ENCODE peak calls at places on chromosome 13, in ten cellular contexts. C is breast epithelium, T is GM23338, U is RWPE1, R is BJ, W is OCI-LY7, M is brain microvascular endothelial cell, E is EH, S is endothelial cell, H is immature natural killer cell. O is an unnamed sample.

GRCh38 chr13:99044764-99045163 is 66.9 kb upstream of the DOCK9 start:
- DNase-seq in C (no peak), T (no peak), U (no peak), R (no peak), W (no peak), M (no peak), E (no peak), S (no peak), H (no peak), O (no peak)

GRCh38 chr13:33207616-33207964 is 78.0 kb downstream of the STARD13 start:
- DNase-seq in C (no peak), T (no peak), U (peak), R (peak), W (no peak), M (no peak), E (peak), S (no peak), H (no peak), O (peak)

GRCh38 chr13:110107568-110108347 is 199.2 kb downstream of the COL4A1 start:
- DNase-seq in C (no peak), T (peak), U (no peak), R (no peak), W (no peak), M (no peak), E (no peak), S (peak), H (no peak), O (no peak)

GRCh38 chr13:99528547-99528946 is 27.3 kb downstream of the TM9SF2 start:
- DNase-seq in C (no peak), T (no peak), U (no peak), R (no peak), W (peak), M (no peak), E (no peak), S (no peak), H (no peak), O (peak)

GRCh38 chr13:93951153-93951552 is 528.3 kb downstream of the DCT start:
- DNase-seq in C (no peak), T (peak), U (no peak), R (no peak), W (no peak), M (no peak), E (no peak), S (no peak), H (no peak), O (no peak)

GRCh38 chr13:110285991-110286923 is 20.7 kb downstream of the COL4A1 start:
- DNase-seq in C (no peak), T (no peak), U (no peak), R (no peak), W (no peak), M (no peak), E (no peak), S (no peak), H (no peak), O (no peak)

GRCh38 chr13:32594339-32594738 is 8.1 kb downstream of the PDS5B start:
- DNase-seq in C (no peak), T (no peak), U (no peak), R (no peak), W (no peak), M (no peak), E (peak), S (no peak), H (no peak), O (no peak)

GRCh38 chr13:77876176-77876575 is 42.5 kb downstream of the EDNRB start:
- DNase-seq in C (no peak), T (no peak), U (no peak), R (no peak), W (no peak), M (no peak), E (no peak), S (no peak), H (no peak), O (no peak)

GRCh38 chr13:51494151-51494550 is 41.3 kb upstream of the INTS6 start:
- DNase-seq in C (no peak), T (no peak), U (no peak), R (no peak), W (no peak), M (peak), E (peak), S (no peak), H (no peak), O (no peak)

GRCh38 chr13:73096173-73097117 is 37.6 kb downstream of the KLF5 start:
- DNase-seq in C (no peak), T (no peak), U (peak), R (no peak), W (no peak), M (peak), E (peak), S (no peak), H (no peak), O (no peak)

GRCh38 chr13:29484236-29484635 is 111.3 kb downstream of the SLC7A1 start:
- DNase-seq in C (no peak), T (no peak), U (no peak), R (no peak), W (peak), M (no peak), E (no peak), S (no peak), H (no peak), O (peak)

GRCh38 chr13:33490461-33491327 is 205.1 kb upstream of the STARD13 start:
- DNase-seq in C (no peak), T (peak), U (no peak), R (no peak), W (no peak), M (no peak), E (peak), S (no peak), H (no peak), O (no peak)

GRCh38 chr13:97495678-97496077 is 61.7 kb downstream of the RAP2A start:
- DNase-seq in C (no peak), T (no peak), U (no peak), R (no peak), W (no peak), M (no peak), E (no peak), S (no peak), H (no peak), O (no peak)

GRCh38 chr13:113649212-113649611 is 8.8 kb downstream of the ATP4B start:
- DNase-seq in C (peak), T (peak), U (no peak), R (no peak), W (no peak), M (no peak), E (no peak), S (no peak), H (no peak), O (peak)

GRCh38 chr13:98445340-98446233 is 131.3 kb downstream of the STK24 start:
- DNase-seq in C (peak), T (peak), U (peak), R (no peak), W (peak), M (peak), E (peak), S (peak), H (peak), O (peak)

GRCh38 chr13:58594978-58595600 is 963.5 kb downstream of the PCDH17 start:
- DNase-seq in C (no peak), T (no peak), U (no peak), R (no peak), W (no peak), M (no peak), E (no peak), S (no peak), H (no peak), O (no peak)

GRCh38 chr13:65217459-65217858 is 2012.7 kb downstream of the PCDH9 start:
- DNase-seq in C (no peak), T (no peak), U (no peak), R (no peak), W (no peak), M (no peak), E (no peak), S (no peak), H (no peak), O (no peak)

GRCh38 chr13:36778083-36778671 is 40.8 kb upstream of the RFXAP start:
- DNase-seq in C (no peak), T (peak), U (no peak), R (peak), W (no peak), M (peak), E (peak), S (no peak), H (no peak), O (no peak)

GRCh38 chr13:80251403-80251802 is 89.5 kb downstream of the SPRY2 start:
- DNase-seq in C (no peak), T (peak), U (peak), R (no peak), W (no peak), M (peak), E (peak), S (no peak), H (no peak), O (peak)

GRCh38 chr13:32639502-32640105 is 53.4 kb downstream of the PDS5B start:
- DNase-seq in C (no peak), T (peak), U (peak), R (no peak), W (peak), M (peak), E (peak), S (peak), H (peak), O (peak)

GRCh38 chr13:48112896-48113525 is 18.1 kb upstream of the MED4 start:
- DNase-seq in C (no peak), T (no peak), U (no peak), R (no peak), W (no peak), M (peak), E (peak), S (no peak), H (no peak), O (no peak)

GRCh38 chr13:20489185-20489820 is 36.4 kb downstream of the CRYL1 start:
- DNase-seq in C (no peak), T (no peak), U (peak), R (no peak), W (peak), M (peak), E (no peak), S (no peak), H (no peak), O (no peak)

GRCh38 chr13:55106509-55106908 is 2034.2 kb upstream of the PRR20A start:
- DNase-seq in C (no peak), T (no peak), U (no peak), R (no peak), W (no peak), M (no peak), E (no peak), S (no peak), H (no peak), O (no peak)

GRCh38 chr13:112131740-112132113 is 64.8 kb downstream of the SOX1 start:
- DNase-seq in C (peak), T (no peak), U (no peak), R (no peak), W (no peak), M (no peak), E (no peak), S (no peak), H (no peak), O (no peak)

GRCh38 chr13:73828811-73829210 is 305.4 kb downstream of the KLF12 start:
- DNase-seq in C (no peak), T (no peak), U (no peak), R (no peak), W (no peak), M (no peak), E (no peak), S (no peak), H (no peak), O (no peak)

GRCh38 chr13:47033216-47033615 is 136.4 kb upstream of the HTR2A start:
- DNase-seq in C (no peak), T (no peak), U (no peak), R (no peak), W (no peak), M (peak), E (peak), S (no peak), H (no peak), O (no peak)

GRCh38 chr13:20672772-20673171 is 30.7 kb upstream of the IL17D start:
- DNase-seq in C (no peak), T (no peak), U (no peak), R (no peak), W (no peak), M (no peak), E (peak), S (no peak), H (no peak), O (no peak)

GRCh38 chr13:33244210-33244906 is 41.2 kb downstream of the STARD13 start:
- DNase-seq in C (no peak), T (no peak), U (no peak), R (no peak), W (no peak), M (no peak), E (no peak), S (no peak), H (no peak), O (no peak)

GRCh38 chr13:105019073-105019472 is 1516.4 kb downstream of the EFNB2 start:
- DNase-seq in C (no peak), T (no peak), U (no peak), R (no peak), W (no peak), M (no peak), E (no peak), S (no peak), H (no peak), O (no peak)

GRCh38 chr13:94712812-94713555 is 639 bp upstream of the SOX21 start:
- DNase-seq in C (no peak), T (peak), U (peak), R (peak), W (no peak), M (no peak), E (peak), S (peak), H (no peak), O (peak)

GRCh38 chr13:42873081-42873480 is 91.7 kb downstream of the FAM216B start:
- DNase-seq in C (no peak), T (no peak), U (no peak), R (no peak), W (no peak), M (no peak), E (peak), S (no peak), H (no peak), O (no peak)

GRCh38 chr13:64186503-64186902 is 2770.9 kb upstream of the PCDH20 start:
- DNase-seq in C (no peak), T (no peak), U (no peak), R (peak), W (no peak), M (no peak), E (no peak), S (no peak), H (no peak), O (no peak)

GRCh38 chr13:71417205-71417604 is 449.8 kb downstream of the DACH1 start:
- DNase-seq in C (no peak), T (no peak), U (no peak), R (no peak), W (no peak), M (no peak), E (no peak), S (no peak), H (no peak), O (no peak)

GRCh38 chr13:42181381-42181953 is 90.5 kb upstream of the AKAP11 start:
- DNase-seq in C (no peak), T (no peak), U (no peak), R (no peak), W (no peak), M (no peak), E (no peak), S (no peak), H (no peak), O (no peak)

GRCh38 chr13:20391597-20392452 is 133.8 kb downstream of the CRYL1 start:
- DNase-seq in C (no peak), T (peak), U (peak), R (no peak), W (no peak), M (no peak), E (no peak), S (no peak), H (no peak), O (no peak)

GRCh38 chr13:33455291-33455690 is 169.7 kb upstream of the STARD13 start:
- DNase-seq in C (no peak), T (no peak), U (no peak), R (no peak), W (no peak), M (no peak), E (no peak), S (no peak), H (no peak), O (no peak)

GRCh38 chr13:40589285-40590109 is 76.9 kb downstream of the FOXO1 start:
- DNase-seq in C (no peak), T (no peak), U (peak), R (no peak), W (peak), M (peak), E (peak), S (peak), H (no peak), O (peak)

GRCh38 chr13:22499919-22500318 is 680.9 kb upstream of the SGCG start:
- DNase-seq in C (no peak), T (no peak), U (no peak), R (no peak), W (no peak), M (no peak), E (no peak), S (no peak), H (no peak), O (no peak)

O was measured in BE2C.